ENCODE peak calls at places on chromosomes 6 and 20, in seven cellular contexts. U is esophagus squamous epithelium, H is spleen, Q is A549, R is ovary, S is esophagus muscularis mucosa, X is transverse colon. J is an unnamed sample.

GRCh38 chr6:134908906-134909516 is 40.9 kb downstream of the ALDH8A1 start:
- DNase-seq in Q (peak), S (peak), X (peak), U (no peak), R (peak), H (no peak), J (peak)

GRCh38 chr6:29892696-29893095 is 49.6 kb upstream of the HLA-A start:
- DNase-seq in R (no peak), Q (no peak), X (no peak), H (no peak), S (no peak), U (no peak), J (no peak)

GRCh38 chr6:23027281-23027680 is 457.9 kb downstream of the HDGFL1 start:
- DNase-seq in Q (no peak), S (no peak), R (no peak), X (no peak), H (no peak), U (no peak), J (no peak)

GRCh38 chr20:50012282-50013263 is 29.8 kb downstream of the SNAI1 start:
- DNase-seq in R (no peak), S (no peak), X (peak), Q (no peak), U (no peak), H (no peak), J (no peak)

GRCh38 chr6:3644613-3645012 is 106.9 kb downstream of the PXDC1 start:
- DNase-seq in R (no peak), Q (no peak), H (no peak), U (no peak), X (no peak), S (peak), J (no peak)

GRCh38 chr6:13256614-13257013 is 71.7 kb downstream of the TBC1D7 start:
- DNase-seq in Q (no peak), X (no peak), U (no peak), S (no peak), H (no peak), R (no peak), J (no peak)

GRCh38 chr6:168217880-168218537 is 101.6 kb downstream of the DACT2 start:
- DNase-seq in U (no peak), Q (no peak), S (no peak), X (no peak), R (no peak), H (no peak), J (no peak)

GRCh38 chr6:30397697-30398096 is 52.7 kb downstream of the RPP21 start:
- DNase-seq in X (no peak), U (no peak), Q (no peak), S (no peak), R (no peak), H (no peak), J (no peak)

GRCh38 chr20:33653900-33654596 is 8.1 kb upstream of the C20orf144 start:
- DNase-seq in H (peak), R (peak), Q (no peak), S (no peak), X (peak), U (no peak), J (peak)

GRCh38 chr6:15481892-15482291 is 180.9 kb downstream of the DTNBP1 start:
- DNase-seq in U (no peak), H (no peak), R (no peak), S (no peak), X (no peak), Q (no peak), J (no peak)

GRCh38 chr20:50919567-50919966 is 11.7 kb downstream of the ADNP start:
- DNase-seq in U (no peak), R (peak), Q (peak), H (no peak), S (no peak), X (peak), J (peak)

GRCh38 chr6:52053038-52053704 is 34.2 kb downstream of the PKHD1 start:
- DNase-seq in S (no peak), U (no peak), Q (no peak), R (no peak), H (no peak), X (no peak), J (no peak)

DNA sequence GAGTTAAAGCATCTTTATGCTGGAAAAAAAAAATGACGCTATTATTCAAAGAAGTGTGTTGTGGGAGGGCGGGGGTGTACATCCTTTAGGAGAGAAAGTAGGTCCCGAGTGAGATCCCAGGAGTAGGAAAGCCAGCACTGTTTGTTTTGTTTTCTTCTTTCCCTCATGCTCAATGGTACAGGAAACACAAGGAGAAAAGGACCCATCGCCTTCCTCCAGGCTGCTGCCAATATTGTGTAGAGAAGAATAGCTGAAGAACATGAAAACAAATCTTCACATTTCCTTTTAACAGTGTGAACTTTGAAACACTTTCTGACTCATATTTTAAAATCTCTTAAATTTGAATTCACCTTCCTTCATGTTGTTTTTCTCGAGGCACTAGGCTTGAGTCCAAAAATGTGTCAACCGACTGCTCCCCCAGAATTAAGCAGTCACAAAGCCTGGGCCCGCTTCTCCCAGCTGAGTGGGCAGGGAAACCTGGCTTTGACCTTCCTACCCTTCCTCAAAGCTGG is 22.3 kb downstream of the PPP1R16B start:
- DNase-seq in H (no peak), R (no peak), U (no peak), S (no peak), X (no peak), Q (no peak), J (no peak)
- TF ChIP-seq POLR2A in H (no peak), R (no peak), U (no peak), S (no peak), X (no peak), Q (no peak), J (no peak)

GRCh38 chr6:43798688-43799444 is 28.9 kb downstream of the VEGFA start:
- DNase-seq in H (peak), S (no peak), Q (peak), R (no peak), U (peak), X (peak), J (no peak)
- TF ChIP-seq POLR2A in H (no peak), S (no peak), Q (no peak), R (no peak), U (no peak), X (peak), J (no peak)

GRCh38 chr6:85593438-85594196 is at the start of gene SNX14:
- DNase-seq in R (peak), S (peak), H (peak), U (peak), X (peak), Q (peak), J (peak)
- TF ChIP-seq POLR2A in R (peak), S (peak), H (peak), U (no peak), X (peak), Q (peak), J (peak)

DNA sequence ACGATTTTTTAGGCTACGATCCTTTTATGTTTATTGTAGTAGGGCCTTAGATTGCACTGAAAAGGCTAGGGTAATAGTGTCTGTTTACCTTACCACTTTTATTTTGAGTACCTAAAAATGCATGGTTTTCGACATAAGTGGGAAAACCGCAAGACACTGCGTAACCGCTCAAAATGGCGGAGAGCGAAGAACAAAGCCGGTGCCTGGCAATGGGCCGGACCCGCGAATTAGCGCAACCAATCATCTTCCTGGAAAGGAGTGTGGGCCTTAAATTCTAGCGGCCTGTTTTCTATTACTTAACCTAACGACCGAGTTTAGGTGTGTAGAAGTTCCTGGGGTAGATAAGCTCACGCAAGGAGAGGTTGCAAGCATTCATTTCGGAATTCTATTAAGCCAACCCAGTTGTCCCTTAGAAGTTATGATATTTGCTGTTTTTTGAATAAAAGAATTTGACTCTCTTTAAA is 118.0 kb downstream of the HFE start:
- DNase-seq in Q (peak), R (peak), H (peak), X (peak), S (no peak), U (no peak), J (peak)
- TF ChIP-seq POLR2A in Q (peak), R (no peak), H (peak), X (peak), S (no peak), U (peak), J (peak)

DNA sequence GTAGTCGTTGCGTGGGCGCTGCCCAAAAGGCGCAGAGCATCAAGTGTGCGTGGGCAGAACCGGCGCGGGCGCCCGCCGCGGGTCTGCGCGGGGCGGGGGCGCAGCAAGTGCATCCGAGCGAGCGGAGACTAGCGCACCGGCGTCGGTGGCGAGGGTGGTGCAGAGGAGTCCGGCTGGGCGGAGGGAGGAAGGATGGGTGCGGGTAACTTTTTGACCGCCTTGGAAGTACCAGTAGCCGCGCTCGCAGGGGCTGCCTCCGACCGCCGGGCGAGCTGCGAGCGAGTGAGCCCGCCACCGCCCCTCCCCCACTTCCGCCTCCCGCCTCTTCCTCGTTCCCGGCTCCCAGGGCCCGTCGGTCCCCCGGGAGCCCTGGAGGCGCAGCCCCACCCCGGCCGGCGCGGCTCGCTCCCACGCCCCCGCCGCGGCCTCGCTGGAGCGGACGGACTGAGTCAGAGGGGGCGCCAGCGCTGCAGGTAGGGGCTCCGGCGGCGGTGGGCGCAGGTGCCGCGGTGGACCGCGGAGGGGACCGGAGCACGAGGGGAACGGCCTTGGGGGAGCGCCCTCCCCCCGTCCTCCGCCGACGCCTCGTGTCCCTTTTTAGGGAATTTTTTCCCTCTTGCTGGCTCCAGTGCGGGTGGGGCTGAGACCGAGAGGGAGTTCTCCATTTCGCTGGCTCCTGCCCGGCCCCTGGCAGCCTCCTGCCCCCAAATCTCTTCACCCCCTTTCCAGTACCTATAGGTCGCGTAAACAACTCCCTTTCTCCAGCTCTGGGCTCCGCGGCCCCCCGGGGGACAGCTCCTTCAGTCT is 1.6 kb upstream of the DBNDD2 start:
- DNase-seq in R (peak), H (peak), Q (peak), U (no peak), S (no peak), X (peak), J (peak)
- TF ChIP-seq POLR2A in R (peak), H (no peak), Q (no peak), U (no peak), S (no peak), X (peak), J (peak)

DNA sequence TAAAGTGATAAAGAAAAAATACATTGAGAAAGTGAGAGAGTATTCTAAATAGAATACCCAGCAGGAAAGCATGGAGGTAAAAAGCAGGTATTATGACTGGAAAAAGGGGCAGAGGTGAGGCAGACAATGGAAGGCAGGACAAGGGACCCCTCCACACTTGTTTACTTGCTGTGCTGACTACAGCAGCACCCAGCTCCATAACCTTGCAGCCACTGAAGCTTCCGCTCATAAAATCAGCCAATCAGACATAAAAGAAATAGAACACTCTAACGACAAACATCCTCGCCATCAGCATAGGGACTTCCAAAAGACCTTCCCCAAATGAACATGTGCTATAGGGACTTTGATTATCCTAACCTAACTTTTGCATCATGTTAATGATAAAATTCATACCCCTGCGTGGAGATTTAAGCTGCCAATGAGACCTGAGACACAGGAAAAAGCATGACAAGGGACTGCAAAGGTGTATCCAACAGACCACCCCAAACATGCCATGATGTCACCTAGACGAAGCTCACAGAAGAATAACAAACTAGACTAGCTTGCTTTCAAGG is 120.1 kb downstream of the HFE start:
- DNase-seq in U (no peak), S (no peak), Q (no peak), H (no peak), R (no peak), X (no peak), J (no peak)
- TF ChIP-seq POLR2A in U (no peak), S (no peak), Q (no peak), H (no peak), R (no peak), X (no peak), J (no peak)

GRCh38 chr6:105993769-105994521 is 92.2 kb upstream of the PRDM1 start:
- DNase-seq in Q (no peak), R (peak), X (peak), H (peak), U (no peak), S (no peak), J (no peak)
- TF ChIP-seq POLR2A in Q (no peak), R (peak), X (peak), H (no peak), U (no peak), S (no peak), J (no peak)

GRCh38 chr6:32639440-32640394 is 2.5 kb downstream of the HLA-DQA1 start:
- DNase-seq in H (no peak), S (no peak), X (no peak), Q (no peak), R (no peak), U (no peak), J (no peak)
- TF ChIP-seq POLR2A in H (no peak), S (no peak), X (no peak), Q (no peak), R (no peak), U (no peak), J (no peak)

GRCh38 chr20:63568170-63568981 is 5.7 kb downstream of the HELZ2 start:
- DNase-seq in R (no peak), U (no peak), X (no peak), H (peak), Q (no peak), S (no peak), J (no peak)
- TF ChIP-seq POLR2A in R (no peak), U (no peak), X (no peak), H (no peak), Q (no peak), S (no peak), J (no peak)

DNA sequence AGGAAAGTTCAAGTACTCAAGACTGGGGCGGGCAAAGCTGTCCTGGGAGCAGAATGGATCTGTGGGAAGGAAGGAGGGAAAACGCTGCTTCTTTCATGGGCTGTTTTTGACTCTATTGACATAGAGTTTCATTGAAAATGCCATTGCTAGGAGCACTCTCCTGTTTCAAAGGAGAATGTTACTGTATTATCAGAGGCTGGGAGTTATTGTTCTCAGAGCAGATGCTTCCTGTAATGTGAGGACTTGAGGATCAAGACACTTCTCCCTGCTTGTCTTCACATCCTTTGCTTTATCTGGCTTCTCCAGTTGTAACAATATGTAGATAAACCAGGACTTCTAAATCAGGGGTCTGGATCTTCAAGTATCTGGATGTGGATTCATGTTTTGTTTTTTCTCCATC is 3.7 kb downstream of the CD109 start:
- DNase-seq in Q (no peak), S (no peak), H (no peak), R (no peak), U (no peak), X (no peak), J (no peak)
- TF ChIP-seq POLR2A in Q (no peak), S (no peak), H (no peak), R (no peak), U (no peak), X (no peak), J (no peak)

J was measured in sigmoid colon.